ENCODE peak calls at places on chromosomes 2 and 18, in eight cellular contexts. H is stimulated activated CD8-positive, alpha-beta memory T cell treated with anti-CD3 and anti-CD28 coated beads, Interleukin-7, amount 100 ng/mL, for 48 hours; M is cardiac muscle cell; N is left ventricle myocardium inferior; B is tibial artery; Q is astrocyte of the spinal cord; C is H7; F is HTR-8/SVneo. T is an unnamed sample.

GRCh38 chr2:234075521-234075915 is 25.0 kb downstream of the SPP2 start:
- DNase-seq in H (no peak), M (no peak), N (no peak), B (no peak), Q (no peak), C (no peak), F (no peak), T (no peak)

GRCh38 chr2:180322781-180323180 is 315.7 kb upstream of the CWC22 start:
- DNase-seq in H (no peak), M (peak; percentile 27), N (no peak), B (no peak), Q (peak; percentile 20), C (no peak), F (peak; percentile 9), T (no peak)

GRCh38 chr2:73068147-73068546 is 3.4 kb downstream of the SFXN5 start:
- DNase-seq in H (no peak), M (no peak), N (no peak), B (no peak), Q (no peak), C (no peak), F (no peak), T (no peak)

GRCh38 chr18:65439184-65439583 is 311.6 kb upstream of the CDH7 start:
- DNase-seq in H (no peak), M (no peak), N (no peak), B (no peak), Q (peak; percentile 0), C (no peak), F (no peak), T (no peak)

GRCh38 chr2:37645363-37645762 is 26.1 kb downstream of the CDC42EP3 start:
- DNase-seq in H (no peak), M (peak; percentile 33), N (no peak), B (no peak), Q (peak; percentile 68), C (no peak), F (no peak), T (no peak)

GRCh38 chr2:229129738-229130371 is 141.2 kb downstream of the PID1 start:
- DNase-seq in H (no peak), M (peak; percentile 42), N (no peak), B (no peak), Q (peak; percentile 38), C (no peak), F (no peak), T (peak; percentile 46)

GRCh38 chr2:118650327-118650726 is 197.1 kb downstream of the EN1 start:
- DNase-seq in H (no peak), M (no peak), N (no peak), B (no peak), Q (no peak), C (no peak), F (no peak), T (no peak)

GRCh38 chr2:40716879-40717278 is 265.0 kb upstream of the SLC8A1 start:
- DNase-seq in H (no peak), M (peak; percentile 5), N (no peak), B (peak; percentile 24), Q (peak; percentile 71), C (no peak), F (peak; percentile 2), T (peak; percentile 51)

GRCh38 chr2:11753452-11753885 is 7.0 kb downstream of the LPIN1 start:
- DNase-seq in H (no peak), M (no peak), N (no peak), B (no peak), Q (peak; percentile 19), C (no peak), F (no peak), T (no peak)

GRCh38 chr18:9614401-9615279 is at the start of gene PPP4R1:
- DNase-seq in H (peak; percentile 39), M (peak; percentile 77), N (peak; percentile 85), B (peak; percentile 81), Q (peak; percentile 76), C (peak; percentile 91), F (peak; percentile 59), T (peak; percentile 88)

GRCh38 chr2:33238111-33238510 is 238.3 kb upstream of the RASGRP3 start:
- DNase-seq in H (no peak), M (peak; percentile 63), N (no peak), B (no peak), Q (peak; percentile 87), C (no peak), F (no peak), T (no peak)

GRCh38 chr2:203835867-203836800 is 31.4 kb upstream of the CTLA4 start:
- DNase-seq in H (no peak), M (no peak), N (no peak), B (no peak), Q (no peak), C (no peak), F (no peak), T (no peak)

GRCh38 chr2:33134764-33135560 is 188.2 kb downstream of the LTBP1 start:
- DNase-seq in H (no peak), M (peak; percentile 56), N (no peak), B (no peak), Q (no peak), C (no peak), F (no peak), T (no peak)

GRCh38 chr18:61602836-61603235 is 269.6 kb downstream of the CDH20 start:
- DNase-seq in H (no peak), M (no peak), N (no peak), B (no peak), Q (no peak), C (no peak), F (no peak), T (no peak)

GRCh38 chr2:43184339-43184895 is 42.0 kb downstream of the ZFP36L2 start:
- DNase-seq in H (no peak), M (peak; percentile 26), N (no peak), B (no peak), Q (peak; percentile 72), C (no peak), F (no peak), T (no peak)

GRCh38 chr2:200208041-200208440 is 98.5 kb upstream of the SPATS2L start:
- DNase-seq in H (no peak), M (no peak), N (no peak), B (no peak), Q (no peak), C (no peak), F (no peak), T (no peak)

GRCh38 chr2:44936715-44937687 is 4.5 kb upstream of the SIX3 start:
- DNase-seq in H (no peak), M (no peak), N (no peak), B (no peak), Q (no peak), C (peak; percentile 76), F (no peak), T (no peak)

GRCh38 chr2:30717081-30717650 is 90.1 kb downstream of the CAPN13 start:
- DNase-seq in H (no peak), M (no peak), N (no peak), B (no peak), Q (no peak), C (no peak), F (no peak), T (no peak)

GRCh38 chr18:9876867-9877654 is 8.7 kb upstream of the TXNDC2 start:
- DNase-seq in H (no peak), M (peak; percentile 99), N (no peak), B (peak; percentile 53), Q (peak; percentile 77), C (no peak), F (peak; percentile 47), T (no peak)

GRCh38 chr18:63627819-63628218 is 16.2 kb downstream of the SERPINB4 start:
- DNase-seq in H (no peak), M (no peak), N (no peak), B (no peak), Q (no peak), C (no peak), F (no peak), T (no peak)

GRCh38 chr18:80201739-80202138 is 45.6 kb downstream of the PARD6G start:
- DNase-seq in H (no peak), M (no peak), N (no peak), B (no peak), Q (no peak), C (no peak), F (no peak), T (no peak)

GRCh38 chr2:22056621-22057132 is 932.9 kb downstream of the TDRD15 start:
- DNase-seq in H (no peak), M (no peak), N (no peak), B (no peak), Q (no peak), C (no peak), F (no peak), T (no peak)

GRCh38 chr2:66585616-66586015 is 150.7 kb downstream of the MEIS1 start:
- DNase-seq in H (no peak), M (no peak), N (no peak), B (no peak), Q (no peak), C (no peak), F (no peak), T (no peak)

T was measured in aorta.